ENCODE peak calls at places on chromosomes 7 and 10, in seven cellular contexts. M is tibial nerve, D is A549, R is cardiac fibroblast, C is neural crest cell, K is type B pancreatic cell, Y is neural progenitor cell. H is an unnamed sample.

GRCh38 chr7:144873316-144873845 is 37.5 kb upstream of the TPK1 start:
- DNase-seq in Y (no peak), R (no peak), D (no peak), M (no peak), K (no peak), C (no peak), H (no peak)

GRCh38 chr10:100743626-100744135 is 1.7 kb upstream of the PAX2 start:
- DNase-seq in M (no peak), D (peak), R (peak), Y (peak), K (no peak), C (no peak), H (no peak)

GRCh38 chr7:78576196-78576595 is 777.6 kb downstream of the PHTF2 start:
- DNase-seq in M (no peak), Y (peak), K (no peak), D (no peak), R (peak), C (no peak), H (no peak)

GRCh38 chr7:44309271-44310091 is 15.9 kb downstream of the CAMK2B start:
- DNase-seq in M (no peak), D (no peak), R (peak), K (peak), C (peak), Y (peak), H (peak)

GRCh38 chr7:29976673-29977072 is 12.9 kb downstream of the SCRN1 start:
- DNase-seq in Y (no peak), M (no peak), D (no peak), C (peak), R (peak), K (no peak), H (no peak)

GRCh38 chr7:25312968-25313367 is 84.7 kb upstream of the NPVF start:
- DNase-seq in R (no peak), K (no peak), D (no peak), Y (no peak), C (no peak), M (no peak), H (no peak)

GRCh38 chr7:108660465-108660864 is 90.8 kb downstream of the DNAJB9 start:
- DNase-seq in R (peak), C (no peak), M (no peak), K (no peak), Y (peak), D (peak), H (no peak)

GRCh38 chr7:130875265-130875741 is 141.3 kb upstream of the KLF14 start:
- DNase-seq in M (no peak), K (no peak), Y (peak), R (peak), C (peak), D (peak), H (no peak)

GRCh38 chr10:61164458-61165160 is 220.6 kb upstream of the RHOBTB1 start:
- DNase-seq in R (peak), Y (no peak), D (no peak), M (no peak), C (no peak), K (no peak), H (no peak)

GRCh38 chr7:50226139-50226538 is 78.4 kb upstream of the IKZF1 start:
- DNase-seq in C (no peak), D (no peak), R (no peak), K (no peak), M (no peak), Y (no peak), H (no peak)

GRCh38 chr10:114022751-114023150 is 20.9 kb upstream of the ADRB1 start:
- DNase-seq in Y (no peak), D (no peak), M (no peak), C (no peak), R (no peak), K (no peak), H (no peak)

GRCh38 chr7:149850007-149850594 is 11.9 kb downstream of the ZNF862 start:
- DNase-seq in R (no peak), C (no peak), Y (no peak), M (no peak), K (no peak), D (no peak), H (no peak)

DNA sequence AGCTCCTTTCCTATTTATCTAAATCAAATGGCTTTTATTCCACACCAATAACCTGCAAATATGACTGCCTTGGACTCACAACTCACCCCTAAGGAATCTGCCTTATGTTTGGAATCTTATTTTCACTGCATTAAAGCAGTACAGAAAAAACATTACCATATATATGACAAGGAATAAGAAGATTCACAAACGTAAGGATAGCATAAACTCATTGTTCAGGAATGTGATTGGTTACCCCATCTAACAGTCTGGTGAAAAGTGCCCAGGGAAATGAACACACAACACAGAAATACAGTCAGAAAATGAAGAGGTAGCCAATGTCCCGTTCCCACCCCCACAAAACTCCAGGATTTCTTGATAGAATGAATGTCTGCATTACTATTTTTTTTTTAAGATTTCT is 2.0 kb downstream of the PPP3CB start:
- DNase-seq in R (peak), C (no peak), K (no peak), Y (no peak), D (no peak), M (no peak), H (no peak)
- TF ChIP-seq CTCF in R (no peak), C (no peak), K (no peak), Y (no peak), D (no peak), M (no peak), H (no peak)

DNA sequence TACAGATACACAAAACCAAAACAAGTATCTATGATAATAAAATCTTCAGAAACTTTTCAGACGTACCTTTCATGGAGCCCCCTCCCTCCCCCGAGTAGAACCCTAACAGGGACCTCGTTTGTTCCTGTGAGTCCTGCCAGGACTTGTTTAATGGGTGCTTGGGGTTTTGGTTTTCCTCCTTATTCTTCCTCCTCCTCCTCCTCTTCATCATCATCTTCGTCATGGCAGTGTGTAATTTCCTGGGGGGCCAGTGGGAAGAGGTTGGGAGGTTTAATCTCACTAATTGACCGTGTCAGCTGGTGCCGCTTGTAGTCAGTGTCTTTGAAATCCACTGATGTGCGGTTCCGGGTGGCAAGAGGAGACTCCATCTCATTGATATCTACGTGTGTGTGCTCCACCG is 103.6 kb downstream of the NT5C2 start:
- DNase-seq in D (no peak), C (no peak), Y (no peak), M (no peak), K (no peak), R (no peak), H (no peak)
- TF ChIP-seq CTCF in D (no peak), C (no peak), Y (no peak), M (no peak), K (no peak), R (no peak), H (no peak)

DNA sequence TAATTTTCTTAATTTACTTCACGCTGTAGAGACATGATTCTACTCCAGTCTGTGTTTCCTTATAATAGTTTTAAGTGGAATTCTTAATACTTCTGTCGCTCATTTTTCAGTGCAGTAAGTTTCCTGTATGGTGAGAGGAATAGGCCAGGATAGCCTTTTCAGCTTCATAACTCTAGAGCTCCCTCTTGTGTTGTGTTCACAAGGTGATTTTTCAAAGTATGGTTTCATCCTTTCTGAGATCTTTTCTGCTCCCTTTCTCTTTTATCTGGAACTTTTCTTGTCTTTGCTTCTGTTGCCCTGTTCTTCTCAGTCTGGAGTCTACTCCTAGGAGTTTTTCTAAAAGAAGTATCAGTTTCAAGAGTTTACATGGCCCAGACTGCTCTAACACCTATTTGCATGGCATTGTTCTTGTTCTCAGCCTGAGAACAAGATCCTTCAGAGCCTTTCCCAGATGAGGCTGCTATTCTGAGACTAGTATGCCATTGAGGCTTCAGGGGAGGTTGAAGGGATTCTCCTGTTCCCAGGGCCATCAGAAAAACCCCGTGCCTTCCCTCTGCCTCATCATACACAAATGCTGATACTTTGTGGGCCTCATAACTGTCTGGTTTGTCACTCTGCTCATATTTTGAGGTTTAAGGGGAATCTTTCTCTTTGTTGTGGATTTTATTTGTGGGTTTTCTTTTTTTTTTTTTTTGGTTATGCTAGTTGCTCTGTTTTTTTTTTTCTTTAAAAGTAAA is 21.8 kb downstream of the NET1 start:
- DNase-seq in D (peak), Y (peak), K (no peak), R (peak), C (no peak), M (no peak), H (no peak)
- TF ChIP-seq CTCF in D (peak), Y (peak), K (peak), R (peak), C (peak), M (peak), H (peak)

GRCh38 chr10:122128357-122128756 is 139.4 kb downstream of the TACC2 start:
- DNase-seq in C (no peak), K (no peak), M (peak), R (peak), Y (no peak), D (no peak), H (no peak)
- TF ChIP-seq CTCF in C (no peak), K (no peak), M (no peak), R (no peak), Y (no peak), D (no peak), H (no peak)

GRCh38 chr7:158791133-158791532 is 38.2 kb downstream of the ESYT2 start:
- DNase-seq in R (no peak), D (no peak), C (no peak), Y (no peak), K (no peak), M (no peak), H (no peak)
- TF ChIP-seq CTCF in R (no peak), D (no peak), C (no peak), Y (no peak), K (no peak), M (no peak), H (no peak)

GRCh38 chr7:129827467-129827990 is 125.2 kb downstream of the UBE2H start:
- DNase-seq in M (no peak), Y (no peak), D (no peak), K (no peak), C (no peak), R (no peak), H (no peak)

GRCh38 chr7:129824291-129825004 is 128.3 kb downstream of the UBE2H start:
- DNase-seq in Y (no peak), R (no peak), C (no peak), M (no peak), D (no peak), K (no peak), H (no peak)

GRCh38 chr7:129828078-129828762 is 124.5 kb downstream of the UBE2H start:
- DNase-seq in D (no peak), M (no peak), K (no peak), Y (no peak), R (no peak), C (no peak), H (no peak)

GRCh38 chr7:129825554-129826267 is 127.0 kb downstream of the UBE2H start:
- DNase-seq in K (peak), C (peak), Y (peak), D (peak), R (peak), M (peak), H (peak)

GRCh38 chr7:129825005-129825553 is 127.7 kb downstream of the UBE2H start:
- DNase-seq in Y (peak), D (peak), C (peak), R (peak), M (no peak), K (peak), H (no peak)
- TF ChIP-seq CTCF in Y (peak), D (peak), C (no peak), R (peak), M (no peak), K (no peak), H (no peak)

DNA sequence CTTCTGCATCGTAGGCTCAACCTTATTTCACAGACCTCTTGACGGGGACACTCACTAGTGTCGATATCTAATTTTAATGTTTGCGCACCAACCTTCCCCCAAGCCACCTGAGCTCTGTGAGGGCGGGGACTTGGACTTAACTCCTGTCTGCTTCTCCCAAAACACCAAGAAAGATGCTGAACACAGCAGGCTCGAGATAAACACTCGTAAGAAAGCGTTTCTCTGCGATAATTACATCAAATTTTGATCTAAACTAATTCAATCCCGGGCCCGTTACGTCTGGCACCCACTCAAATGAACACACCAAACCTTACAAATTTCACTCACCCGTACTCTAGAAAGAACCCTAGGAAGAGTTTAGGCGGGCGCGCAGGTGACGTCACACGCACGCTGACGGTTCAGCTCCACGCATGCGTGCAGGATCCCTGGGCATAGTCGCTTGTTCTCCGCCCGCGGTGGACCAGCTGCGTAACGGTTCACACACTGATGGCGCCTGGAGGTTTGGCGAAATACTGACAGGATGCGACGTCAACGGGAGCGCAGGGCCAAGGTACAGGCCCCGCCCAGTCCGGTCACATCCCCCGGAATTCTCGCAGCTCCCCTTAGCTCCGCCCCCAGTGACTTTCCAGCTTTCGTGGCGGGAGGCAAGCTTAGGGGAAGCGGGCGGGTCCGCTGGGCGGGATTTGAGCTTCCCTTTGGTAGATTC is at the start of gene POT1:
- DNase-seq in K (peak), R (peak), C (peak), Y (peak), D (peak), M (peak), H (peak)
- TF ChIP-seq CTCF in K (no peak), R (no peak), C (no peak), Y (no peak), D (no peak), M (no peak), H (no peak)

DNA sequence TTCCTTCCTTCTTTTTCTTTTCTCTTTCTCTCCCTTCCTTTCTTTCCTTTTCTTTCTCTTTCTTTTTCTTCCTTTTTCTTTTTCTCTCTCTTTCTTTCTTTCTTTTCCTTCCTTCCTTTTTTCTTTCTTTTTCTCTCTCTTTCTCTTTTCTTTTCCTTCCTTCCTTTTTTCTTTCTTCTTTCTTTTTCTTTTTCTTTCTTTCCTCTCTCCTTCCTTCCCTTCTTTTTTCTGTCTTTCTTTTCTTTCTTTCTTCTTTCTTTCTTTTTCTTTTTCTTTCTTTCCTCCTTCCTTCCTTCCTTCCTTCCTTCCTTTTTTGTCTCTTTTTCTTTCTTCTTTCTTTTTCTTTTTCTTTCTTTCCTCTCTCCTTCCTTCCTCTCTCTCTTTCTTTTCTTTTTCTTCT is 136.8 kb downstream of the PTN start:
- DNase-seq in R (no peak), K (no peak), M (no peak), Y (no peak), D (no peak), C (no peak), H (no peak)
- TF ChIP-seq CTCF in R (no peak), K (no peak), M (no peak), Y (no peak), D (no peak), C (no peak), H (peak)

GRCh38 chr10:8767616-8768015 is 713.1 kb downstream of the GATA3 start:
- DNase-seq in R (no peak), Y (no peak), K (no peak), D (no peak), C (no peak), M (no peak), H (no peak)
- TF ChIP-seq CTCF in R (no peak), Y (no peak), K (no peak), D (no peak), C (no peak), M (no peak), H (no peak)

DNA sequence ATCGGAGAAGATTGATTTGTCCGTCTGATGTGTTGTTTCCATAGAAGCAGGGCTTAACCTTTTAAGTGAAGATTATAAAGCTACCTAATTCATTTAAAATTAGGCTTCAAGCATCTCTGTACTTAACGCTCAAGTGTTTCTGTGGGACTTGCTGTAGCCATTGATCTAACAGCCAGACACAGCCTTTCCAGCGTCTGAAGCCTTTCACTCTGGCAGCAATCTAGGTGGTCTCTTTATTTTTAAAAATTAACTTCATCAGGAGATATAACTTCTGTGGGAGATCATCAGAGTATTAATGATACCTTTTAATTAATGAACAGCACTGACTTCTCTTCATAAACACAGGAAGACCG is 88.1 kb downstream of the BEND7 start:
- DNase-seq in Y (no peak), K (no peak), D (no peak), R (no peak), C (no peak), M (no peak), H (no peak)
- TF ChIP-seq CTCF in Y (no peak), K (peak), D (peak), R (no peak), C (no peak), M (no peak), H (no peak)